ENCODE peak calls at places on chromosomes 5 and 9, in four cellular contexts. Z is GM12878, I is HepG2, F is K562. X is an unnamed sample.

GRCh38 chr5:167699434-167699833 is 592.0 kb upstream of the WWC1 start:
- DNase-seq in Z (no peak), I (no peak), F (no peak), X (no peak)

GRCh38 chr9:118281787-118282186 is 577.6 kb downstream of the TLR4 start:
- DNase-seq in F (no peak), I (no peak), Z (no peak), X (no peak)

GRCh38 chr5:155094455-155094854 is 80.9 kb downstream of the KIF4B start:
- DNase-seq in F (no peak), I (no peak), Z (no peak), X (no peak)

GRCh38 chr9:78028926-78029325 is 2.7 kb downstream of the GNAQ start:
- DNase-seq in Z (no peak), I (no peak), F (no peak), X (no peak)

GRCh38 chr5:32278403-32278802 is 34.3 kb downstream of the MTMR12 start:
- DNase-seq in I (no peak), Z (no peak), F (no peak), X (no peak)

GRCh38 chr5:170552486-170553122 is 48.8 kb downstream of the KCNIP1 start:
- DNase-seq in I (no peak), Z (no peak), F (no peak), X (peak; percentile 53)

GRCh38 chr5:181215997-181216982 is 6.8 kb upstream of the TRIM41 start:
- DNase-seq in Z (peak; percentile 9), F (no peak), I (no peak), X (peak; percentile 47)

GRCh38 chr5:94471496-94471895 is 146.9 kb downstream of the KIAA0825 start:
- DNase-seq in Z (no peak), F (no peak), I (no peak), X (no peak)

GRCh38 chr5:6525910-6526309 is 77.3 kb downstream of the UBE2QL1 start:
- DNase-seq in F (peak; percentile 65), Z (no peak), I (peak; percentile 21), X (peak; percentile 47)

GRCh38 chr9:94870793-94871558 is 144.5 kb downstream of the AOPEP start:
- DNase-seq in I (no peak), Z (no peak), F (no peak), X (no peak)

GRCh38 chr5:140295414-140295813 is 7.5 kb downstream of the PFDN1 start:
- DNase-seq in Z (no peak), F (no peak), I (peak; percentile 67), X (no peak)

GRCh38 chr5:32760091-32760509 is 49.0 kb downstream of the NPR3 start:
- DNase-seq in F (no peak), Z (no peak), I (peak; percentile 19), X (no peak)

GRCh38 chr9:95854386-95855015 is 21.0 kb upstream of the ERCC6L2 start:
- DNase-seq in F (no peak), Z (no peak), I (no peak), X (no peak)

GRCh38 chr5:160318409-160318808 is 6.0 kb upstream of the CCNJL start:
- DNase-seq in F (no peak), Z (no peak), I (no peak), X (no peak)

GRCh38 chr5:7616897-7617296 is 221.0 kb downstream of the ADCY2 start:
- DNase-seq in I (no peak), Z (no peak), F (no peak), X (no peak)

DNA sequence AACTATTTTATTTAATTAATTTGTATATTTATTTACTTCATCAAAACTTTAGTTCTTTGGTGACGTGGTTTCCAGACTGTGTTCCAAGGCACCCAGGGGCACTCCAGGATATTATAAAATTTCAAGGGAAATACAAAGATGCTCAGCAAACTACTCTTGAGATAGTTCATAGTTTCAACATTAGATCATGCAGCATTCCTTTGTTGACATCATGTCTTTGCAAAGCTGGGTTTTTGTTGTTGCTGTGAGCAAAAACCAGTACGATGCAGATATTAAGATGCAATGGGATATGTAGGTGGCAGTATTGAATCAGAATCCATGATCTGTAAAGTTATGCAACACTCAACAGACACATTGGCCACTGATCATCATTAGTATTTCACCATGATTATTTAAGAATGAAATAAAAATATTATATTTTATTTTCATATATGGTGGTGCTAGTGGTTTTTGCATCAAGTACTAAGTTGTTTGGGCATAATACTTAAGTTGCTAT is 219.7 kb downstream of the ADCY2 start:
- DNase-seq in I (no peak), Z (no peak), F (no peak), X (no peak)
- TF ChIP-seq TCF7 in I (no peak), Z (no peak), F (no peak), X (no peak)

GRCh38 chr9:124284237-124284831 is 26.6 kb downstream of the NEK6 start:
- DNase-seq in Z (no peak), I (peak; percentile 86), F (no peak), X (no peak)

GRCh38 chr9:124283232-124283814 is 25.6 kb downstream of the NEK6 start:
- DNase-seq in I (no peak), F (no peak), Z (no peak), X (no peak)

GRCh38 chr9:124281934-124282351 is 24.2 kb downstream of the NEK6 start:
- DNase-seq in Z (no peak), I (peak; percentile 50), F (no peak), X (no peak)

GRCh38 chr9:124284940-124285441 is 27.2 kb downstream of the NEK6 start:
- DNase-seq in Z (no peak), F (no peak), I (no peak), X (no peak)

GRCh38 chr9:124282442-124283231 is 24.9 kb downstream of the NEK6 start:
- DNase-seq in F (peak; percentile 73), I (peak; percentile 62), Z (no peak), X (no peak)
- TF ChIP-seq TCF7 in F (no peak), I (peak; percentile 30), Z (no peak), X (no peak)

GRCh38 chr9:32554107-32554506 is 1.7 kb upstream of the TOPORS start:
- DNase-seq in Z (no peak), F (peak; percentile 48), I (no peak), X (no peak)
- TF ChIP-seq TCF7 in Z (no peak), F (no peak), I (no peak), X (no peak)

GRCh38 chr9:134040831-134041648 is 15.8 kb downstream of the BRD3OS start:
- DNase-seq in I (no peak), Z (no peak), F (no peak), X (no peak)
- TF ChIP-seq TCF7 in I (no peak), Z (no peak), F (no peak), X (no peak)

DNA sequence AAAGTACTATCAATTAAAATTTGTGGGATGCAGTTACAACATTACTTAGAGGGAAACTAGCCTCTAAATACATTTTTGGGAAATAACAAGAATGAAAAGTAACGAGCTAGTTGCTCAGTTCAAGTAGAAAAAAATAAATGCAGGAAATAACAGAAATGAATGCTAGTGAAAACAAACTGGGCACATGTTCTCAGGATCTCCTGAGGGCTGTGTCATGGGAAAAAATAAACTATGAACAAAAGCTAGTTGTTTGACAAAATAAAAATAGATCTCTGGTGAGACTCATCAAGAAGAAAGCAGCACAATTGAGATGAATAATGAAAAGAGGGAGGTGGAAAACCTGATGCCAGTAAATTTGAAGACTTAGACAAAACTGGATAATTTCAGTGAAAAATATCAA is 16.3 kb downstream of the IDNK start:
- DNase-seq in F (no peak), I (no peak), Z (no peak), X (no peak)
- TF ChIP-seq TCF7 in F (no peak), I (no peak), Z (no peak), X (no peak)

DNA sequence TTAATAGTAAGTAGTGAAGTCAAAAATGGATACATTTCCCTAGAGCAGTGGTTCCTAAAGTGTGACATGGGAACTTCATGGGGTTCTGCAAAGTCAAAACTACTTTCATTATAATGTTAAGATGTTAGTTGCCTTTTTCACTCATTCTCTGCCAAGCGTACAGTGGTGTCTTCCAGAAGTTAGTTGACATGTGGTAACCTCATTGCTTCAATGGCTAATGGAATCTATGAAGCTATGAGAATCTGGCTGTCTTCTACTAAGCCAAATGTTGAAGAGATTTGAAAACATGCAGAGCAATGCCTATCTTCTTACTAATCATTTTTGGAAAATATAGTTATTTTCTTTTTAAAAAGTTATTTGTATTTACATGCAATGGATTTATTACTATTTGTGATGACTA is 111.8 kb downstream of the SLC12A2 start:
- DNase-seq in F (no peak), Z (no peak), I (no peak), X (no peak)
- TF ChIP-seq TCF7 in F (no peak), Z (no peak), I (no peak), X (no peak)